ENCODE peak calls at places on chromosomes 11 and 22, in ten cellular contexts. L is foreskin fibroblast, C is endothelial cell, V is fibroblast of lung, W is left lung, P is lower lobe of right lung, X is HFF-Myc, Q is astrocyte of the spinal cord, I is fibroblast of pulmonary artery, D is nephron progenitor cell. R is an unnamed sample.

GRCh38 chr11:66934971-66935779 is 23.0 kb downstream of the PC start:
- DNase-seq in V (peak; percentile 69), W (no peak), P (no peak), D (no peak), C (no peak), Q (peak; percentile 71), I (peak; percentile 69), L (peak; percentile 65), X (no peak), R (peak; percentile 86)

GRCh38 chr11:28505216-28505615 is 397.0 kb downstream of the METTL15 start:
- DNase-seq in V (no peak), I (no peak), D (no peak), Q (no peak), P (no peak), X (no peak), W (no peak), L (no peak), C (no peak), R (no peak)

GRCh38 chr11:43810929-43811596 is 69.6 kb upstream of the ALKBH3 start:
- DNase-seq in I (peak; percentile 46), W (no peak), P (no peak), D (no peak), V (no peak), C (no peak), X (no peak), Q (no peak), L (no peak), R (peak; percentile 20)

GRCh38 chr22:49953680-49954344 is 6.8 kb upstream of the PIM3 start:
- DNase-seq in P (no peak), I (no peak), L (no peak), W (peak; percentile 83), V (no peak), Q (no peak), C (no peak), X (no peak), D (no peak), R (no peak)

GRCh38 chr11:118684187-118684586 is 4.7 kb upstream of the TREH start:
- DNase-seq in Q (no peak), D (no peak), P (no peak), W (no peak), C (no peak), I (no peak), X (no peak), L (no peak), V (no peak), R (no peak)

GRCh38 chr11:74849525-74850391 is 99.1 kb downstream of the XRRA1 start:
- DNase-seq in I (peak; percentile 50), V (peak; percentile 81), P (no peak), D (peak; percentile 16), W (no peak), Q (peak; percentile 76), C (no peak), L (peak; percentile 81), X (peak; percentile 11), R (peak; percentile 94)

GRCh38 chr11:12767022-12767421 is 92.8 kb downstream of the TEAD1 start:
- DNase-seq in V (no peak), W (no peak), C (no peak), I (no peak), D (no peak), L (peak; percentile 35), Q (no peak), X (no peak), P (no peak), R (peak; percentile 34)

GRCh38 chr11:75492181-75492820 is 33.4 kb downstream of the GDPD5 start:
- DNase-seq in L (no peak), V (peak; percentile 18), P (no peak), Q (no peak), C (peak; percentile 28), I (no peak), D (no peak), W (no peak), X (no peak), R (no peak)

GRCh38 chr11:107017433-107018227 is 646 bp downstream of the GUCY1A2 start:
- DNase-seq in W (peak; percentile 78), I (peak; percentile 62), V (peak; percentile 54), X (no peak), C (peak; percentile 66), D (peak; percentile 76), L (no peak), Q (peak; percentile 61), P (peak; percentile 45), R (peak; percentile 27)

GRCh38 chr11:44949160-44950035 is 1.3 kb downstream of the TP53I11 start:
- DNase-seq in C (peak; percentile 71), P (peak; percentile 61), X (no peak), L (no peak), W (peak; percentile 83), V (peak; percentile 40), Q (no peak), D (peak; percentile 74), I (peak; percentile 67), R (peak; percentile 31)

GRCh38 chr11:75355051-75355450 is 3.6 kb upstream of the ARRB1 start:
- DNase-seq in P (no peak), C (no peak), W (no peak), L (no peak), X (no peak), I (no peak), D (no peak), Q (no peak), V (no peak), R (no peak)

GRCh38 chr22:32119568-32120235 is 39.4 kb downstream of the C22orf42 start:
- DNase-seq in P (no peak), X (no peak), I (no peak), D (no peak), V (no peak), L (no peak), W (peak; percentile 46), Q (no peak), C (no peak), R (no peak)
- TF ChIP-seq CTCF in P (no peak), X (no peak), I (no peak), D (no peak), V (no peak), L (no peak), W (no peak), Q (no peak), C (no peak), R (no peak)

GRCh38 chr11:117315285-117316196 is 515 bp downstream of the BACE1 start:
- DNase-seq in W (peak; percentile 89), C (no peak), Q (no peak), I (no peak), X (no peak), D (peak; percentile 78), P (no peak), L (no peak), V (peak; percentile 10), R (no peak)

GRCh38 chr11:117313828-117314768 is 2.0 kb downstream of the BACE1 start:
- DNase-seq in W (no peak), P (no peak), L (no peak), D (peak; percentile 12), Q (no peak), X (no peak), I (no peak), V (no peak), C (no peak), R (no peak)

GRCh38 chr11:117314840-117315239 is 1.2 kb downstream of the BACE1 start:
- DNase-seq in D (peak; percentile 40), W (no peak), C (no peak), Q (no peak), L (no peak), V (no peak), P (no peak), X (no peak), I (no peak), R (no peak)

GRCh38 chr11:117318738-117319137 is 2.7 kb upstream of the BACE1 start:
- DNase-seq in C (no peak), W (no peak), D (no peak), X (no peak), Q (no peak), V (no peak), I (no peak), P (no peak), L (no peak), R (no peak)

DNA sequence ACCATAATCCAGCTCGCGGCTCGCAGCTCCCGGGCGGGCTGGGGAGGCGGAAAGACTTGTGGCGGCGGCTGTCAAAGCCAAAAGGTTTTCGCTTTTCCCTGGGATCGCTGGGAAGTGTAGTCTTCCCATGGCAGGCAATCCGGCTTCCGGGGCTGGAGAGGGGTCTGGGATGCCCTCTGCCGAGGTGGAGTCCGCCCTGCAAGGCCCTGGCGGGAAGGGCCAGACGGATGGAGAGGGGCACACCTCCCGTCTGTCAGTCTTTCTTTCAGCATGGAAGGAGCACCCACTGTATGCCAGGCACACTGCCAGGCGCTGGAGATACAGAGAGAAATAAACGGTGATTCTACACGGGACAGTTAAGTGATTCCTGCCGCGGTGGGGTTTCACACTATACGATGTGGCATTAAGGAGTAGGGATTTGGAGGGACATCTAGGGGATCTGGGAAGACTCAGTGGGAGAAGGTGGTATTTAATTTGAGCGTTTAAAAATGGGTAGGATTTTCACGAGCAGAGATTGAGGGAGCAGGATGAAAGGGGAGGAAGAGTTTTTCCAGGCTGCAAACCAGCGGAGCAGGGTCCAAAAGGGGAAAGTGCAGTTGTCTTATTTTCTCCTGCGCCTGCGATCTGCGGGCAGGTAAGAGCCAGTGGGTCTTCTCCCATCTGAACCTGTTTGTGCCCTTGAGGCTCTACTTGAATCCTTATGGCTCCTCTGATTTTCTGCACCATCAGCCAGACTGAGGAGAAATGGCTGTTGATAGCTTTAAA is at the start of gene BACE1:
- DNase-seq in L (peak; percentile 79), X (peak; percentile 60), W (no peak), P (peak; percentile 82), I (peak; percentile 86), V (peak; percentile 84), Q (peak; percentile 86), C (peak; percentile 72), D (no peak), R (peak; percentile 82)
- TF ChIP-seq CTCF in L (peak; percentile 43), X (peak; percentile 57), W (no peak), P (peak; percentile 49), I (peak; percentile 51), V (peak; percentile 38), Q (peak; percentile 65), C (no peak), D (no peak), R (peak; percentile 46)

DNA sequence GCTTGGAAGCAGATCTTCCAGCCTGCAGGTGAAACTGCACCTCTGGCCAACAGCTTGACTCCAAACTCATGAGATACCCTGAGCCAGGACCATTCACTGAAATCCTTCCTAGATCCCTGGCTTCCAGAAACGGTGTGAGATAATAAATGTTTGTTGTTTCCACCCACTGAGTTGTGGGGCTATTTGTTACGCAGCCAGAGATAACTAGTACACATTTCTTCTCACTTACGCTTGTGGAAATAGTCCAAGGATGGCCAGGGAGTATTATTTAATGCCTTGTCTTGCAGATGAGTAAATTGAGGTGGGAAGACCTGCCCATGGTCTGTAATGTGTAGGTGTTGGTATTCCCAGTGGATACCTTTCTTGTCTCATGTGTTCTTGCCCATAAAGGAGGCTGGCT is 76.0 kb upstream of the CRYBB3 start:
- DNase-seq in P (no peak), X (no peak), D (no peak), W (no peak), Q (no peak), L (no peak), V (no peak), I (no peak), C (no peak), R (no peak)
- TF ChIP-seq CTCF in P (no peak), X (no peak), D (no peak), W (no peak), Q (no peak), L (no peak), V (no peak), I (no peak), C (no peak), R (no peak)

DNA sequence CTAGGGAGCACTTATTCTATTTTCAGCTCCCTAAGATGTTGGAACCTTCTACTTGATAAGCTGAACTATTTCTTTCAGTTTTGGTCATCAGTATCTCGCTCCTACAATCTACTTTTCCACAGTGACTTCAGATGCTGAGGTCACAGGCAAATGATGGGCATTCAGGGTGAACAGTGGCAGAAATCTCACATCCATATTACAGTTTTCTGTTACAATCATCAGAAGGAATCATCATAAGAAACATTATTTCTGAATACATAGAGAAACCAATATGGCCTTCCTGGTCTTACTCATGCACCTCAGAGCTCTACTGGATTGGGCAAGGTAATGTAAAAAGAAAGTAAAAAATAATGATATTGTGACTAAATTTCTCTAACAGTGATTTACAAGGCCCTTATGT is 39.4 kb upstream of the DDI1 start:
- DNase-seq in I (no peak), C (no peak), X (no peak), L (no peak), V (no peak), Q (no peak), D (no peak), P (no peak), W (no peak), R (no peak)
- TF ChIP-seq CTCF in I (no peak), C (no peak), X (no peak), L (no peak), V (no peak), Q (no peak), D (no peak), P (no peak), W (no peak), R (no peak)